ENCODE peak calls at places on chromosomes 12 and 14, in five cellular contexts. Z is GM10248, M is OCI-M1, I is foreskin fibroblast, C is NCI-H510A. N is an unnamed sample.

GRCh38 chr14:81889529-81889928 is 355.9 kb upstream of the SEL1L start:
- DNase-seq in I (no peak), Z (no peak), M (no peak), C (no peak), N (no peak)

GRCh38 chr12:12007001-12007712 is 63.6 kb upstream of the BCL2L14 start:
- DNase-seq in M (no peak), I (no peak), C (no peak), Z (peak), N (no peak)

GRCh38 chr14:23537351-23538048 is 14.1 kb downstream of the ZFHX2 start:
- DNase-seq in I (peak), Z (no peak), M (no peak), C (peak), N (peak)

GRCh38 chr14:36556811-36557433 is 25.5 kb downstream of the NKX2-8 start:
- DNase-seq in C (no peak), Z (peak), M (peak), I (peak), N (peak)

GRCh38 chr12:71746983-71747611 is 7.6 kb upstream of the RAB21 start:
- DNase-seq in I (peak), M (peak), C (peak), Z (peak), N (peak)

GRCh38 chr14:103121846-103122577 is 1.2 kb upstream of the TNFAIP2 start:
- DNase-seq in Z (no peak), I (no peak), C (peak), M (peak), N (peak)

GRCh38 chr12:89307665-89308253 is 44.5 kb downstream of the DUSP6 start:
- DNase-seq in M (no peak), C (no peak), I (no peak), Z (no peak), N (no peak)

GRCh38 chr12:79547735-79548347 is 142.9 kb downstream of the PAWR start:
- DNase-seq in M (peak), C (no peak), Z (peak), I (peak), N (no peak)

GRCh38 chr12:105783983-105784947 is 354.5 kb downstream of the NUAK1 start:
- DNase-seq in Z (peak), I (no peak), C (no peak), M (no peak), N (no peak)

GRCh38 chr12:15886372-15887042 is 4.3 kb downstream of the STRAP start:
- DNase-seq in C (no peak), Z (no peak), M (no peak), I (no peak), N (peak)

GRCh38 chr14:69695664-69696527 is 71.0 kb upstream of the SRSF5 start:
- DNase-seq in M (peak), C (no peak), I (no peak), Z (no peak), N (no peak)

GRCh38 chr12:118164798-118165486 is 29.0 kb downstream of the PEBP1 start:
- DNase-seq in Z (no peak), M (peak), C (no peak), I (peak), N (no peak)

GRCh38 chr12:23585156-23585781 is 364.2 kb downstream of the SOX5 start:
- DNase-seq in I (no peak), M (no peak), Z (no peak), C (no peak), N (no peak)

GRCh38 chr12:3135522-3136461 is 58.6 kb downstream of the TSPAN9 start:
- DNase-seq in Z (peak), I (no peak), M (peak), C (no peak), N (no peak)

GRCh38 chr14:23942587-23942986 is 11.0 kb upstream of the DHRS4 start:
- DNase-seq in M (no peak), I (no peak), Z (no peak), C (no peak), N (no peak)

GRCh38 chr14:55754471-55754870 is 174.5 kb downstream of the KTN1 start:
- DNase-seq in C (no peak), Z (no peak), M (no peak), I (no peak), N (no peak)

GRCh38 chr14:100422556-100423420 is 99.6 kb downstream of the SLC25A47 start:
- DNase-seq in I (no peak), M (no peak), Z (no peak), C (no peak), N (no peak)

GRCh38 chr14:56004807-56005579 is 113.2 kb upstream of the PELI2 start:
- DNase-seq in I (peak), C (no peak), Z (peak), M (peak), N (no peak)

GRCh38 chr12:50955288-50955687 is 2.9 kb downstream of the HIGD1C start:
- DNase-seq in C (no peak), Z (no peak), I (no peak), M (no peak), N (no peak)

GRCh38 chr12:40058721-40059190 is 47.1 kb downstream of the SLC2A13 start:
- DNase-seq in I (peak), M (no peak), Z (no peak), C (no peak), N (no peak)

GRCh38 chr14:100149789-100150611 is 9.4 kb downstream of the DEGS2 start:
- DNase-seq in Z (no peak), C (no peak), M (no peak), I (no peak), N (no peak)

GRCh38 chr14:69048456-69048855 is 69.4 kb upstream of the ACTN1 start:
- DNase-seq in C (peak), I (no peak), M (peak), Z (no peak), N (no peak)

GRCh38 chr14:22752422-22752821 is 14.1 kb upstream of the OXA1L start:
- DNase-seq in C (no peak), M (no peak), Z (no peak), I (no peak), N (no peak)

GRCh38 chr14:102363182-102363952 is 626 bp downstream of the TECPR2 start:
- DNase-seq in Z (peak), C (no peak), I (peak), M (no peak), N (no peak)

GRCh38 chr12:116137318-116137717 is 140.2 kb downstream of the MED13L start:
- DNase-seq in C (no peak), Z (no peak), I (no peak), M (no peak), N (no peak)

GRCh38 chr12:56931474-56931978 is 2.7 kb downstream of the SDR9C7 start:
- DNase-seq in C (no peak), Z (no peak), I (peak), M (peak), N (no peak)

GRCh38 chr12:127987199-127987901 is 279.6 kb upstream of the TMEM132C start:
- DNase-seq in Z (no peak), C (no peak), I (no peak), M (no peak), N (no peak)

GRCh38 chr12:132161046-132161781 is 17.0 kb downstream of the NOC4L start:
- DNase-seq in I (peak), M (no peak), C (no peak), Z (no peak), N (no peak)

N was measured in SHP77 treated with DMSO at 0.1 percent for 48 hours.